ENCODE peak calls at places on chromosome 11, in four cellular contexts. Z, P, X and D are unnamed samples.

GRCh38 chr11:64436025-64436424 is 77.1 kb downstream of the RPS6KA4 start:
- DNase-seq in P (no peak), X (no peak), Z (no peak), D (no peak)

GRCh38 chr11:11968511-11969280 is 39.7 kb downstream of the DKK3 start:
- DNase-seq in P (no peak), Z (no peak), X (no peak), D (no peak)

GRCh38 chr11:120125005-120125404 is 12.9 kb downstream of the TRIM29 start:
- DNase-seq in X (no peak), Z (no peak), P (no peak), D (peak; percentile 41)

GRCh38 chr11:117606807-117607206 is 190.2 kb downstream of the DSCAML1 start:
- DNase-seq in Z (no peak), P (no peak), X (no peak), D (no peak)

GRCh38 chr11:57305523-57305922 is 19.2 kb downstream of the TNKS1BP1 start:
- DNase-seq in X (no peak), P (no peak), Z (no peak), D (no peak)

GRCh38 chr11:124751741-124752470 is at the start of gene VSIG2:
- DNase-seq in P (no peak), Z (no peak), X (no peak), D (no peak)

GRCh38 chr11:9138612-9139579 is 47.5 kb upstream of the SCUBE2 start:
- DNase-seq in X (peak; percentile 86), P (peak; percentile 91), Z (no peak), D (peak; percentile 90)

GRCh38 chr11:45078236-45079074 is 68.0 kb upstream of the PRDM11 start:
- DNase-seq in P (no peak), X (no peak), Z (no peak), D (no peak)

GRCh38 chr11:36450391-36450714 is 59.7 kb downstream of the TRAF6 start:
- DNase-seq in P (no peak), Z (no peak), X (no peak), D (no peak)

GRCh38 chr11:114398303-114398920 is 1.9 kb downstream of the C11orf71 start:
- DNase-seq in X (no peak), P (no peak), Z (no peak), D (no peak)

GRCh38 chr11:9757809-9758675 is 94.2 kb downstream of the SWAP70 start:
- DNase-seq in P (peak; percentile 68), Z (peak; percentile 88), X (no peak), D (peak; percentile 74)

GRCh38 chr11:13036235-13036634 is 27.1 kb downstream of the RASSF10 start:
- DNase-seq in P (no peak), Z (no peak), X (no peak), D (no peak)

GRCh38 chr11:37812281-37812880 is 1214.3 kb upstream of the RAG2 start:
- DNase-seq in X (no peak), Z (no peak), P (no peak), D (no peak)

GRCh38 chr11:13983081-13983751 is 20.7 kb downstream of the SPON1 start:
- DNase-seq in X (no peak), Z (no peak), P (no peak), D (no peak)

GRCh38 chr11:130581631-130582030 is 133.2 kb downstream of the ADAMTS15 start:
- DNase-seq in P (no peak), X (no peak), Z (no peak), D (no peak)